ENCODE peak calls at places on chromosomes 3 and 15, in eight cellular contexts. One of them, this sample, is unnamed.

GRCh38 chr3:49346797-49347251 is 7.0 kb upstream of the USP4 start:
- DNase-seq in HCEC 1CT: peak
- DNase-seq in natural killer cell: no peak
- DNase-seq in cardiac muscle cell: no peak
- DNase-seq in Calu3: no peak
- DNase-seq in upper lobe of right lung: no peak
- DNase-seq in spleen: no peak
- DNase-seq in neuronal stem cell: no peak
- DNase-seq in this sample: no peak

GRCh38 chr15:74036271-74037170 is 42.0 kb downstream of the PML start:
- DNase-seq in natural killer cell: no peak
- DNase-seq in upper lobe of right lung: no peak
- DNase-seq in Calu3: peak
- DNase-seq in cardiac muscle cell: peak
- DNase-seq in HCEC 1CT: peak
- DNase-seq in spleen: no peak
- DNase-seq in neuronal stem cell: peak
- DNase-seq in this sample: peak

GRCh38 chr15:75732206-75732808 is 19.7 kb upstream of the CSPG4 start:
- DNase-seq in Calu3: no peak
- DNase-seq in upper lobe of right lung: peak
- DNase-seq in spleen: peak
- DNase-seq in neuronal stem cell: no peak
- DNase-seq in cardiac muscle cell: no peak
- DNase-seq in HCEC 1CT: no peak
- DNase-seq in natural killer cell: no peak
- DNase-seq in this sample: no peak

GRCh38 chr15:101053261-101053660 is 134.1 kb downstream of the LRRK1 start:
- DNase-seq in spleen: peak
- DNase-seq in cardiac muscle cell: no peak
- DNase-seq in upper lobe of right lung: peak
- DNase-seq in Calu3: no peak
- DNase-seq in natural killer cell: no peak
- DNase-seq in neuronal stem cell: no peak
- DNase-seq in HCEC 1CT: no peak
- DNase-seq in this sample: peak

GRCh38 chr3:124606180-124606579 is 124.1 kb upstream of the UMPS start:
- DNase-seq in natural killer cell: no peak
- DNase-seq in spleen: no peak
- DNase-seq in Calu3: no peak
- DNase-seq in HCEC 1CT: no peak
- DNase-seq in neuronal stem cell: no peak
- DNase-seq in upper lobe of right lung: no peak
- DNase-seq in cardiac muscle cell: no peak
- DNase-seq in this sample: no peak

GRCh38 chr15:78461171-78461881 is 23.3 kb downstream of the IREB2 start:
- DNase-seq in natural killer cell: no peak
- DNase-seq in spleen: no peak
- DNase-seq in Calu3: no peak
- DNase-seq in neuronal stem cell: no peak
- DNase-seq in upper lobe of right lung: no peak
- DNase-seq in HCEC 1CT: peak
- DNase-seq in cardiac muscle cell: peak
- DNase-seq in this sample: no peak

GRCh38 chr3:115359507-115359906 is 212.4 kb upstream of the ZBTB20 start:
- DNase-seq in spleen: no peak
- DNase-seq in upper lobe of right lung: no peak
- DNase-seq in neuronal stem cell: no peak
- DNase-seq in Calu3: no peak
- DNase-seq in cardiac muscle cell: peak
- DNase-seq in natural killer cell: no peak
- DNase-seq in HCEC 1CT: no peak
- DNase-seq in this sample: no peak

GRCh38 chr15:57780461-57780860 is 73.9 kb downstream of the POLR2M start:
- DNase-seq in spleen: no peak
- DNase-seq in HCEC 1CT: no peak
- DNase-seq in Calu3: no peak
- DNase-seq in natural killer cell: no peak
- DNase-seq in upper lobe of right lung: no peak
- DNase-seq in neuronal stem cell: no peak
- DNase-seq in cardiac muscle cell: no peak
- DNase-seq in this sample: no peak

GRCh38 chr3:155744091-155744625 is 713 bp downstream of the PLCH1 start:
- DNase-seq in cardiac muscle cell: peak
- DNase-seq in spleen: peak
- DNase-seq in natural killer cell: no peak
- DNase-seq in HCEC 1CT: no peak
- DNase-seq in neuronal stem cell: peak
- DNase-seq in upper lobe of right lung: peak
- DNase-seq in Calu3: peak
- DNase-seq in this sample: peak

GRCh38 chr15:90644526-90644925 is 72.6 kb upstream of the BLM start:
- DNase-seq in neuronal stem cell: no peak
- DNase-seq in cardiac muscle cell: no peak
- DNase-seq in upper lobe of right lung: no peak
- DNase-seq in natural killer cell: no peak
- DNase-seq in HCEC 1CT: no peak
- DNase-seq in Calu3: no peak
- DNase-seq in spleen: no peak
- DNase-seq in this sample: no peak

GRCh38 chr15:101440846-101441590 is 48.5 kb downstream of the PCSK6 start:
- DNase-seq in cardiac muscle cell: no peak
- DNase-seq in Calu3: no peak
- DNase-seq in neuronal stem cell: no peak
- DNase-seq in natural killer cell: no peak
- DNase-seq in spleen: no peak
- DNase-seq in upper lobe of right lung: no peak
- DNase-seq in HCEC 1CT: no peak
- DNase-seq in this sample: no peak

GRCh38 chr15:27831384-27832262 is 267.5 kb downstream of the OCA2 start:
- DNase-seq in natural killer cell: no peak
- DNase-seq in upper lobe of right lung: no peak
- DNase-seq in Calu3: no peak
- DNase-seq in cardiac muscle cell: no peak
- DNase-seq in spleen: no peak
- DNase-seq in HCEC 1CT: no peak
- DNase-seq in neuronal stem cell: no peak
- DNase-seq in this sample: no peak

GRCh38 chr3:77319711-77320110 is 279.8 kb downstream of the ROBO2 start:
- DNase-seq in neuronal stem cell: no peak
- DNase-seq in HCEC 1CT: peak
- DNase-seq in Calu3: no peak
- DNase-seq in upper lobe of right lung: no peak
- DNase-seq in spleen: no peak
- DNase-seq in cardiac muscle cell: peak
- DNase-seq in natural killer cell: no peak
- DNase-seq in this sample: no peak

GRCh38 chr3:4615734-4616133 is 122.6 kb downstream of the ITPR1 start:
- DNase-seq in Calu3: no peak
- DNase-seq in cardiac muscle cell: no peak
- DNase-seq in spleen: no peak
- DNase-seq in natural killer cell: no peak
- DNase-seq in upper lobe of right lung: no peak
- DNase-seq in HCEC 1CT: no peak
- DNase-seq in neuronal stem cell: no peak
- DNase-seq in this sample: no peak

GRCh38 chr15:31331389-31331788 is 4.8 kb downstream of the KLF13 start:
- DNase-seq in natural killer cell: no peak
- DNase-seq in upper lobe of right lung: peak
- DNase-seq in HCEC 1CT: no peak
- DNase-seq in cardiac muscle cell: no peak
- DNase-seq in spleen: peak
- DNase-seq in Calu3: no peak
- DNase-seq in neuronal stem cell: no peak
- DNase-seq in this sample: no peak

GRCh38 chr15:74444106-74445062 is 10.6 kb upstream of the SEMA7A start:
- DNase-seq in HCEC 1CT: no peak
- DNase-seq in upper lobe of right lung: peak
- DNase-seq in Calu3: no peak
- DNase-seq in natural killer cell: no peak
- DNase-seq in cardiac muscle cell: no peak
- DNase-seq in spleen: peak
- DNase-seq in neuronal stem cell: no peak
- DNase-seq in this sample: no peak

GRCh38 chr3:45942051-45942825 is 1.0 kb upstream of the CXCR6 start:
- DNase-seq in natural killer cell: no peak
- DNase-seq in HCEC 1CT: no peak
- DNase-seq in cardiac muscle cell: no peak
- DNase-seq in Calu3: no peak
- DNase-seq in upper lobe of right lung: no peak
- DNase-seq in neuronal stem cell: no peak
- DNase-seq in spleen: no peak
- DNase-seq in this sample: no peak

GRCh38 chr15:42408178-42408577 is 48.9 kb downstream of the CAPN3 start:
- DNase-seq in HCEC 1CT: no peak
- DNase-seq in spleen: no peak
- DNase-seq in Calu3: no peak
- DNase-seq in natural killer cell: no peak
- DNase-seq in neuronal stem cell: no peak
- DNase-seq in cardiac muscle cell: no peak
- DNase-seq in upper lobe of right lung: no peak
- DNase-seq in this sample: no peak

GRCh38 chr3:58537412-58538301 is 667 bp upstream of the ACOX2 start:
- DNase-seq in spleen: no peak
- DNase-seq in Calu3: no peak
- DNase-seq in cardiac muscle cell: no peak
- DNase-seq in HCEC 1CT: no peak
- DNase-seq in upper lobe of right lung: no peak
- DNase-seq in neuronal stem cell: no peak
- DNase-seq in natural killer cell: no peak
- DNase-seq in this sample: no peak

GRCh38 chr3:45765286-45765851 is 31.0 kb downstream of the SLC6A20 start:
- DNase-seq in Calu3: no peak
- DNase-seq in spleen: no peak
- DNase-seq in HCEC 1CT: no peak
- DNase-seq in neuronal stem cell: no peak
- DNase-seq in natural killer cell: no peak
- DNase-seq in cardiac muscle cell: no peak
- DNase-seq in upper lobe of right lung: no peak
- DNase-seq in this sample: peak

GRCh38 chr3:135887220-135887619 is 78.3 kb upstream of the PPP2R3A start:
- DNase-seq in natural killer cell: no peak
- DNase-seq in cardiac muscle cell: no peak
- DNase-seq in upper lobe of right lung: no peak
- DNase-seq in spleen: no peak
- DNase-seq in HCEC 1CT: peak
- DNase-seq in Calu3: peak
- DNase-seq in neuronal stem cell: no peak
- DNase-seq in this sample: no peak

GRCh38 chr15:100141304-100142080 is 200.3 kb downstream of the ADAMTS17 start:
- DNase-seq in natural killer cell: no peak
- DNase-seq in Calu3: no peak
- DNase-seq in neuronal stem cell: no peak
- DNase-seq in spleen: no peak
- DNase-seq in upper lobe of right lung: no peak
- DNase-seq in cardiac muscle cell: peak
- DNase-seq in HCEC 1CT: no peak
- DNase-seq in this sample: no peak

GRCh38 chr3:73786346-73786807 is 161.6 kb upstream of the PDZRN3 start:
- DNase-seq in natural killer cell: no peak
- DNase-seq in cardiac muscle cell: peak
- DNase-seq in spleen: no peak
- DNase-seq in upper lobe of right lung: no peak
- DNase-seq in Calu3: no peak
- DNase-seq in neuronal stem cell: no peak
- DNase-seq in HCEC 1CT: peak
- DNase-seq in this sample: no peak

GRCh38 chr15:60555291-60555690 is 76.3 kb upstream of the ICE2 start:
- DNase-seq in cardiac muscle cell: no peak
- DNase-seq in Calu3: no peak
- DNase-seq in neuronal stem cell: no peak
- DNase-seq in natural killer cell: no peak
- DNase-seq in HCEC 1CT: no peak
- DNase-seq in spleen: no peak
- DNase-seq in upper lobe of right lung: no peak
- DNase-seq in this sample: no peak

GRCh38 chr3:51519848-51520247 is 18.7 kb upstream of the RAD54L2 start:
- DNase-seq in HCEC 1CT: no peak
- DNase-seq in upper lobe of right lung: no peak
- DNase-seq in spleen: peak
- DNase-seq in Calu3: no peak
- DNase-seq in neuronal stem cell: no peak
- DNase-seq in natural killer cell: no peak
- DNase-seq in cardiac muscle cell: no peak
- DNase-seq in this sample: no peak

GRCh38 chr3:67653425-67654098 is 850 bp downstream of the SUCLG2 start:
- DNase-seq in neuronal stem cell: no peak
- DNase-seq in HCEC 1CT: peak
- DNase-seq in natural killer cell: no peak
- DNase-seq in upper lobe of right lung: no peak
- DNase-seq in cardiac muscle cell: no peak
- DNase-seq in spleen: no peak
- DNase-seq in Calu3: no peak
- DNase-seq in this sample: no peak

GRCh38 chr3:127115691-127116351 is 77.1 kb upstream of the PRR23E start:
- DNase-seq in spleen: no peak
- DNase-seq in upper lobe of right lung: no peak
- DNase-seq in HCEC 1CT: no peak
- DNase-seq in natural killer cell: no peak
- DNase-seq in cardiac muscle cell: no peak
- DNase-seq in Calu3: no peak
- DNase-seq in neuronal stem cell: no peak
- DNase-seq in this sample: no peak

GRCh38 chr3:30188713-30189112 is 417.7 kb upstream of the TGFBR2 start:
- DNase-seq in Calu3: peak
- DNase-seq in HCEC 1CT: no peak
- DNase-seq in cardiac muscle cell: no peak
- DNase-seq in neuronal stem cell: no peak
- DNase-seq in natural killer cell: no peak
- DNase-seq in spleen: no peak
- DNase-seq in upper lobe of right lung: no peak
- DNase-seq in this sample: no peak

GRCh38 chr3:116165190-116165589 is 280.1 kb downstream of the LSAMP start:
- DNase-seq in neuronal stem cell: no peak
- DNase-seq in natural killer cell: no peak
- DNase-seq in cardiac muscle cell: no peak
- DNase-seq in spleen: no peak
- DNase-seq in upper lobe of right lung: no peak
- DNase-seq in Calu3: no peak
- DNase-seq in HCEC 1CT: no peak
- DNase-seq in this sample: no peak

GRCh38 chr15:72168131-72168825 is 29.3 kb downstream of the GRAMD2A start:
- DNase-seq in spleen: peak
- DNase-seq in natural killer cell: no peak
- DNase-seq in cardiac muscle cell: peak
- DNase-seq in neuronal stem cell: no peak
- DNase-seq in upper lobe of right lung: peak
- DNase-seq in Calu3: no peak
- DNase-seq in HCEC 1CT: no peak
- DNase-seq in this sample: no peak

GRCh38 chr3:165339753-165340152 is 143.6 kb upstream of the SLITRK3 start:
- DNase-seq in natural killer cell: no peak
- DNase-seq in Calu3: peak
- DNase-seq in neuronal stem cell: no peak
- DNase-seq in cardiac muscle cell: peak
- DNase-seq in spleen: no peak
- DNase-seq in upper lobe of right lung: no peak
- DNase-seq in HCEC 1CT: no peak
- DNase-seq in this sample: no peak

GRCh38 chr15:44215594-44215993 is 20.5 kb upstream of the FRMD5 start:
- DNase-seq in Calu3: peak
- DNase-seq in upper lobe of right lung: no peak
- DNase-seq in neuronal stem cell: no peak
- DNase-seq in HCEC 1CT: peak
- DNase-seq in cardiac muscle cell: peak
- DNase-seq in natural killer cell: no peak
- DNase-seq in spleen: no peak
- DNase-seq in this sample: no peak

GRCh38 chr15:34855893-34856292 is 60.5 kb upstream of the ACTC1 start:
- DNase-seq in upper lobe of right lung: no peak
- DNase-seq in Calu3: no peak
- DNase-seq in cardiac muscle cell: peak
- DNase-seq in neuronal stem cell: no peak
- DNase-seq in HCEC 1CT: peak
- DNase-seq in spleen: no peak
- DNase-seq in natural killer cell: no peak
- DNase-seq in this sample: no peak

GRCh38 chr15:38069001-38069400 is 134.6 kb downstream of the TMCO5A start:
- DNase-seq in spleen: no peak
- DNase-seq in HCEC 1CT: peak
- DNase-seq in natural killer cell: no peak
- DNase-seq in neuronal stem cell: no peak
- DNase-seq in upper lobe of right lung: no peak
- DNase-seq in cardiac muscle cell: peak
- DNase-seq in Calu3: peak
- DNase-seq in this sample: peak